ENCODE peak calls at places on chromosomes 6 and 20, in eight cellular contexts. U is iris pigment epithelial cell; P is occipital lobe; O is omental fat pad; F is effector memory CD8-positive, alpha-beta T cell; T is AG10803; M is cardiac muscle cell; S is DND-41. H is an unnamed sample.

GRCh38 chr6:106256201-106256968 is 69.2 kb downstream of the ATG5 start:
- DNase-seq in M (no peak), O (no peak), U (peak; percentile 67), P (no peak), F (no peak), T (peak; percentile 84), S (no peak), H (no peak)

GRCh38 chr6:112116215-112116614 is 28.8 kb downstream of the FAM229B start:
- DNase-seq in F (no peak), P (no peak), T (no peak), U (no peak), M (no peak), O (no peak), S (no peak), H (no peak)

GRCh38 chr6:62283828-62284411 is 2.1 kb downstream of the KHDRBS2 start:
- DNase-seq in M (peak; percentile 4), O (no peak), U (peak; percentile 22), T (peak; percentile 9), P (no peak), F (no peak), S (no peak), H (no peak)

GRCh38 chr20:45320948-45321595 is 13.0 kb upstream of the MATN4 start:
- DNase-seq in P (no peak), O (no peak), U (no peak), F (no peak), S (peak; percentile 61), T (no peak), M (no peak), H (no peak)

GRCh38 chr6:130158061-130158460 is 64.7 kb downstream of the SAMD3 start:
- DNase-seq in S (no peak), P (no peak), U (no peak), T (no peak), M (peak; percentile 30), F (no peak), O (no peak), H (no peak)

GRCh38 chr20:19850190-19850533 is 92.1 kb downstream of the RIN2 start:
- DNase-seq in T (peak; percentile 11), S (no peak), F (no peak), U (no peak), P (no peak), M (peak; percentile 47), O (no peak), H (no peak)

GRCh38 chr20:38649275-38649891 is 47.8 kb downstream of the ARHGAP40 start:
- DNase-seq in M (peak; percentile 50), F (no peak), S (peak; percentile 26), T (no peak), O (no peak), P (no peak), U (peak; percentile 42), H (no peak)

GRCh38 chr20:17645546-17646208 is 36.4 kb downstream of the RRBP1 start:
- DNase-seq in O (no peak), M (no peak), T (peak; percentile 65), P (no peak), S (no peak), U (peak; percentile 47), F (no peak), H (peak; percentile 55)

GRCh38 chr20:61931476-61932198 is 134.0 kb downstream of the TAF4 start:
- DNase-seq in F (no peak), S (no peak), T (no peak), P (no peak), O (no peak), M (no peak), U (no peak), H (no peak)

GRCh38 chr6:34110610-34111009 is 35.3 kb downstream of the GRM4 start:
- DNase-seq in M (no peak), S (no peak), P (no peak), F (no peak), U (no peak), T (no peak), O (no peak), H (no peak)

GRCh38 chr6:169839493-169839892 is 88.1 kb downstream of the ERMARD start:
- DNase-seq in U (no peak), O (no peak), S (no peak), M (no peak), P (no peak), T (no peak), F (no peak), H (no peak)

H was measured in suprapubic skin.